ENCODE peak calls at places on chromosomes 5 and 9, in four cellular contexts. One of them, this sample, is unnamed.

GRCh38 chr5:78417026-78417425 is 56.6 kb downstream of the SCAMP1 start:
- DNase-seq in COR-L47: no peak
- DNase-seq in small intestine: no peak
- DNase-seq in amniotic stem cell: no peak
- DNase-seq in this sample: no peak

GRCh38 chr5:76542887-76543690 is 80.1 kb downstream of the F2RL2 start:
- DNase-seq in COR-L47: no peak
- DNase-seq in small intestine: peak
- DNase-seq in amniotic stem cell: no peak
- DNase-seq in this sample: no peak

GRCh38 chr9:114867327-114867726 is 61.5 kb upstream of the TNFSF15 start:
- DNase-seq in COR-L47: no peak
- DNase-seq in small intestine: no peak
- DNase-seq in amniotic stem cell: no peak
- DNase-seq in this sample: no peak

GRCh38 chr9:108786756-108787663 is 68.8 kb downstream of the ACTL7B start:
- DNase-seq in COR-L47: no peak
- DNase-seq in small intestine: no peak
- DNase-seq in amniotic stem cell: peak
- DNase-seq in this sample: no peak

GRCh38 chr5:57303985-57304384 is 130.1 kb downstream of the GPBP1 start:
- DNase-seq in COR-L47: no peak
- DNase-seq in small intestine: no peak
- DNase-seq in amniotic stem cell: no peak
- DNase-seq in this sample: no peak

GRCh38 chr9:22165144-22165543 is 156.0 kb upstream of the CDKN2B start:
- DNase-seq in COR-L47: no peak
- DNase-seq in small intestine: no peak
- DNase-seq in amniotic stem cell: no peak
- DNase-seq in this sample: no peak

GRCh38 chr9:124707667-124708066 is 63.4 kb downstream of the NR6A1 start:
- DNase-seq in COR-L47: no peak
- DNase-seq in small intestine: no peak
- DNase-seq in amniotic stem cell: no peak
- DNase-seq in this sample: no peak

GRCh38 chr5:178236685-178237084 is 4.1 kb upstream of the PHYKPL start:
- DNase-seq in COR-L47: no peak
- DNase-seq in small intestine: no peak
- DNase-seq in amniotic stem cell: no peak
- DNase-seq in this sample: no peak

GRCh38 chr5:34703767-34704324 is 47.7 kb downstream of the RAI14 start:
- DNase-seq in COR-L47: no peak
- DNase-seq in small intestine: no peak
- DNase-seq in amniotic stem cell: no peak
- DNase-seq in this sample: no peak

GRCh38 chr5:6490246-6490645 is 41.6 kb downstream of the UBE2QL1 start:
- DNase-seq in COR-L47: no peak
- DNase-seq in small intestine: no peak
- DNase-seq in amniotic stem cell: no peak
- DNase-seq in this sample: no peak

GRCh38 chr5:6649186-6649585 is 15.9 kb downstream of the SRD5A1 start:
- DNase-seq in COR-L47: no peak
- DNase-seq in small intestine: no peak
- DNase-seq in amniotic stem cell: no peak
- DNase-seq in this sample: no peak